ENCODE peak calls at places on chromosomes 3 and 15, in four cellular contexts. K is hypothalamus, T is right cardiac atrium, M is AG20443. Q is an unnamed sample.

GRCh38 chr15:42059661-42060476 is 34.5 kb downstream of the PLA2G4D start:
- DNase-seq in K (peak; percentile 11), T (peak; percentile 80), M (peak; percentile 65), Q (peak; percentile 33)

GRCh38 chr3:177835008-177835407 is 637.7 kb upstream of the TBL1XR1 start:
- DNase-seq in K (no peak), T (peak; percentile 40), M (peak; percentile 45), Q (peak; percentile 89)

GRCh38 chr15:88621789-88622604 is 857 bp downstream of the AEN start:
- DNase-seq in K (no peak), T (no peak), M (peak; percentile 38), Q (peak; percentile 62)

GRCh38 chr3:197956070-197956469 is 3.9 kb upstream of the LMLN start:
- DNase-seq in K (no peak), T (no peak), M (no peak), Q (no peak)

GRCh38 chr3:63278171-63278999 is at the start of gene SYNPR:
- DNase-seq in K (no peak), T (peak; percentile 30), M (no peak), Q (no peak)

GRCh38 chr3:150074277-150074676 is 103.6 kb upstream of the PFN2 start:
- DNase-seq in K (no peak), T (no peak), M (no peak), Q (no peak)

GRCh38 chr15:95839367-95839782 is 491.1 kb upstream of the NR2F2 start:
- DNase-seq in K (no peak), T (no peak), M (no peak), Q (no peak)

GRCh38 chr3:50274371-50275104 is 4.3 kb upstream of the LSMEM2 start:
- DNase-seq in K (peak; percentile 22), T (peak; percentile 79), M (peak; percentile 57), Q (no peak)

GRCh38 chr3:194937144-194937543 is 251.5 kb downstream of the FAM43A start:
- DNase-seq in K (no peak), T (no peak), M (no peak), Q (no peak)

GRCh38 chr15:93467327-93467726 is 378.3 kb upstream of the RGMA start:
- DNase-seq in K (no peak), T (peak; percentile 86), M (no peak), Q (peak; percentile 1)

GRCh38 chr3:88321696-88322095 is 171.9 kb downstream of the C3orf38 start:
- DNase-seq in K (no peak), T (no peak), M (no peak), Q (peak; percentile 53)

GRCh38 chr3:52394751-52395502 is 50.0 kb downstream of the SEMA3G start:
- DNase-seq in K (no peak), T (peak; percentile 37), M (no peak), Q (no peak)

GRCh38 chr3:178568152-178568753 is 32.0 kb downstream of the KCNMB2 start:
- DNase-seq in K (no peak), T (peak; percentile 39), M (no peak), Q (no peak)

GRCh38 chr3:23170306-23170705 is 32.8 kb upstream of the UBE2E2 start:
- DNase-seq in K (no peak), T (no peak), M (peak; percentile 18), Q (no peak)

GRCh38 chr3:111749171-111750170 is 109.6 kb upstream of the PHLDB2 start:
- DNase-seq in K (no peak), T (no peak), M (no peak), Q (peak; percentile 58)

GRCh38 chr15:58299311-58299850 is 132.4 kb upstream of the LIPC start:
- DNase-seq in K (no peak), T (no peak), M (peak; percentile 76), Q (no peak)

GRCh38 chr3:73324203-73325155 is 263.0 kb downstream of the EBLN2 start:
- DNase-seq in K (no peak), T (no peak), M (peak; percentile 81), Q (peak; percentile 52)

GRCh38 chr15:50830477-50831354 is 65.2 kb upstream of the SPPL2A start:
- DNase-seq in K (no peak), T (no peak), M (no peak), Q (no peak)

GRCh38 chr3:171526869-171527268 is 66.7 kb upstream of the TNIK start:
- DNase-seq in K (no peak), T (no peak), M (peak; percentile 18), Q (no peak)

GRCh38 chr15:92636950-92637481 is 18.6 kb downstream of the FAM174B start:
- DNase-seq in K (no peak), T (no peak), M (peak; percentile 12), Q (no peak)

GRCh38 chr3:48411606-48412374 is 18.1 kb downstream of the PLXNB1 start:
- DNase-seq in K (no peak), T (no peak), M (no peak), Q (no peak)

GRCh38 chr3:80618295-80619256 is 850.8 kb upstream of the ROBO1 start:
- DNase-seq in K (no peak), T (no peak), M (no peak), Q (no peak)

GRCh38 chr15:55245058-55245457 is 44.6 kb downstream of the RAB27A start:
- DNase-seq in K (no peak), T (no peak), M (no peak), Q (no peak)

GRCh38 chr15:60787737-60788513 is 309.0 kb upstream of the ICE2 start:
- DNase-seq in K (no peak), T (peak; percentile 38), M (no peak), Q (no peak)

GRCh38 chr3:100911956-100912355 is 81.3 kb downstream of the ABI3BP start:
- DNase-seq in K (no peak), T (no peak), M (no peak), Q (no peak)

GRCh38 chr3:127786358-127787070 is 35.8 kb downstream of the MGLL start:
- DNase-seq in K (peak; percentile 73), T (peak; percentile 96), M (peak; percentile 70), Q (peak; percentile 93)

GRCh38 chr3:42937334-42937733 is 31.4 kb downstream of the ZNF662 start:
- DNase-seq in K (no peak), T (no peak), M (no peak), Q (no peak)

Q was measured in myocyte.